ENCODE peak calls at places on chromosomes 3 and 15, in ten cellular contexts. A is A549, J is sigmoid colon, X is transverse colon, W is stomach, E is SK-N-SH, S is K562, I is ovary, F is H1, C is esophagus muscularis mucosa. K is an unnamed sample.

GRCh38 chr15:31392761-31393401 is 66.2 kb downstream of the KLF13 start:
- DNase-seq in A (no peak), W (peak; percentile 56), X (peak; percentile 62), I (no peak), S (no peak), C (no peak), F (peak; percentile 64), J (peak; percentile 73), E (no peak), K (no peak)

GRCh38 chr3:70249509-70250160 is 62.8 kb downstream of the MDFIC2 start:
- DNase-seq in X (no peak), S (no peak), C (no peak), I (no peak), J (no peak), E (no peak), A (peak; percentile 73), W (no peak), F (no peak), K (no peak)

GRCh38 chr3:101038393-101038792 is 45.2 kb upstream of the ABI3BP start:
- DNase-seq in S (no peak), F (no peak), W (no peak), E (no peak), I (no peak), J (no peak), X (no peak), C (no peak), A (no peak), K (no peak)

GRCh38 chr3:123072564-123072963 is 5.7 kb downstream of the PDIA5 start:
- DNase-seq in E (no peak), A (no peak), W (no peak), S (no peak), I (no peak), J (no peak), C (no peak), X (no peak), F (no peak), K (no peak)

GRCh38 chr15:98813956-98814355 is 165.6 kb downstream of the IGF1R start:
- DNase-seq in A (no peak), X (no peak), W (no peak), J (no peak), I (no peak), S (no peak), F (no peak), E (no peak), C (no peak), K (no peak)

GRCh38 chr15:38688761-38689160 is 124.1 kb upstream of the RASGRP1 start:
- DNase-seq in C (no peak), X (no peak), S (peak; percentile 17), W (no peak), F (no peak), E (no peak), I (no peak), A (no peak), J (no peak), K (no peak)

GRCh38 chr15:25930931-25931330 is 67.8 kb upstream of the ATP10A start:
- DNase-seq in I (no peak), J (no peak), W (no peak), C (no peak), E (no peak), F (no peak), X (no peak), S (no peak), A (no peak), K (no peak)

GRCh38 chr3:57952208-57952631 is 56.0 kb upstream of the FLNB start:
- DNase-seq in J (peak; percentile 95), X (no peak), I (peak; percentile 33), W (no peak), C (no peak), E (peak; percentile 34), A (peak; percentile 87), F (no peak), S (peak; percentile 48), K (no peak)

GRCh38 chr3:23873941-23874340 is 42.8 kb downstream of the NKIRAS1 start:
- DNase-seq in J (no peak), W (no peak), I (no peak), A (no peak), C (no peak), X (no peak), S (no peak), E (no peak), F (no peak), K (no peak)

GRCh38 chr3:37514055-37514665 is 339.8 kb upstream of the LRRFIP2 start:
- DNase-seq in W (no peak), F (no peak), E (no peak), I (no peak), J (no peak), A (no peak), C (no peak), S (no peak), X (no peak), K (no peak)

GRCh38 chr15:29089731-29090616 is 179.6 kb downstream of the NSMCE3 start:
- DNase-seq in J (peak; percentile 47), F (no peak), A (no peak), I (no peak), S (no peak), E (no peak), X (no peak), W (no peak), C (no peak), K (no peak)

GRCh38 chr3:129379582-129380358 is 48.7 kb downstream of the EFCAB12 start:
- DNase-seq in W (no peak), A (no peak), S (no peak), E (no peak), X (no peak), F (no peak), I (no peak), J (no peak), C (no peak), K (no peak)

DNA sequence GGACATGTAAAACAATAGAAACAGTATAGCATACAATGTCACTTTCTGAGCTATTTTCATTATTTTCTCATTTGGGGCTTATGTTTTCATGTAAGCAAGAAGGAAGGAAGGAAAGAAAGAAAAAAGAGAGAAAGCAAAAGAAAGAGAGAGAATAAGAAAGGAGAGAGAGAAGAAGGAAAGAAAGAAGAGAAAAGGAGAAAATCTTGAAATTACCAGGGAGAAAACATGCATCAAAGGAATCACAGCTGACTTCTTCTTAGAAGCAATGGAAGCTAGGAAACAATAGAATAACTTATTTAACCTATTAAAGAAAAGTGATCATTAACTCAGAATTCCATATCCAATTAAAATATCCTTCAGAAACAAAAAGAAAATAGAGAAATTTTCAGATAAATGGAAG is 471.5 kb downstream of the OCA2 start:
- DNase-seq in F (no peak), E (no peak), W (no peak), J (no peak), I (no peak), C (no peak), X (no peak), S (no peak), A (no peak), K (no peak)
- H3K9me3 ChIP-seq in F (peaks cover 5% of the 10 kb centered on the region), E (no peaks in the 10 kb centered on the region), W (no peaks in the 10 kb centered on the region), J (peaks cover 7% of the 10 kb centered on the region), I (no peaks in the 10 kb centered on the region), C (no peaks in the 10 kb centered on the region), X (peaks cover 8% of the 10 kb centered on the region), S (no peaks in the 10 kb centered on the region), A (peaks cover 28% of the 10 kb centered on the region), K (no peaks in the 10 kb centered on the region)

DNA sequence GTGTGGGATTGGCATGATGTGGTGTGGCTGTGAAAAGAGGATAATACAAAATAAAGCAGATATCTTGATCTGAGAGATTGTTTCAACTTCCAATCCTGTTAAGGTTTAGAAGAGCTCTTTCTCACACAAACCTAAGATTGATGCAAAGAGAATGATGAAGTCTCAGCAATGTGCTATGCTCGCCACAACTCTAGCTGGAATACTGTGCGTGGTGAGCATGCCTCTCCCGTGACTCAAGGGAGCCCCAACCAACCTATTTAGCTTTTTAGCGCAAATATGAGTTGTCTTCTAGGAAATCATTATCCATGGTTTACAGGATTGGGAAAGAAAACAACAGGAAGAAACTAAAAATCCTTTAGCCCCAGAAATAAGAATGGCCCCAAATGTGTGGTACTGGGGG is 28.5 kb downstream of the BTLA start:
- DNase-seq in I (no peak), E (no peak), F (no peak), X (no peak), S (no peak), J (no peak), W (no peak), A (no peak), C (no peak), K (no peak)
- TF ChIP-seq EP300 in I (no peak), E (no peak), F (no peak), X (no peak), S (no peak), J (no peak), W (no peak), A (no peak), C (no peak), K (no peak)

GRCh38 chr3:64916937-64917336 is 229.1 kb upstream of the ADAMTS9 start:
- DNase-seq in X (no peak), J (no peak), W (no peak), A (no peak), F (no peak), E (no peak), S (peak; percentile 27), I (no peak), C (no peak), K (no peak)

GRCh38 chr3:64919934-64920333 is 232.1 kb upstream of the ADAMTS9 start:
- DNase-seq in F (no peak), C (peak; percentile 17), J (no peak), I (no peak), S (no peak), X (no peak), W (no peak), E (no peak), A (no peak), K (no peak)

GRCh38 chr3:64921666-64922065 is 233.9 kb upstream of the ADAMTS9 start:
- DNase-seq in A (no peak), J (no peak), I (no peak), E (no peak), W (no peak), C (no peak), F (no peak), S (no peak), X (no peak), K (no peak)

GRCh38 chr3:64917914-64918313 is 230.1 kb upstream of the ADAMTS9 start:
- DNase-seq in S (peak; percentile 39), X (no peak), W (no peak), C (no peak), F (no peak), J (no peak), I (no peak), E (no peak), A (no peak), K (no peak)

GRCh38 chr3:64918989-64919388 is 231.2 kb upstream of the ADAMTS9 start:
- DNase-seq in S (peak; percentile 25), E (no peak), F (no peak), A (no peak), C (no peak), J (no peak), I (no peak), W (no peak), X (no peak), K (no peak)
- H3K4me1 ChIP-seq in S (peaks cover 33% of the 10 kb centered on the region), E (peaks cover 2% of the 10 kb centered on the region), F (peaks cover 3% of the 10 kb centered on the region), A (no peaks in the 10 kb centered on the region), C (peaks cover 17% of the 10 kb centered on the region), J (peaks cover 10% of the 10 kb centered on the region), I (peaks cover 13% of the 10 kb centered on the region), W (no peaks in the 10 kb centered on the region), X (no peaks in the 10 kb centered on the region), K (no peaks in the 10 kb centered on the region)

DNA sequence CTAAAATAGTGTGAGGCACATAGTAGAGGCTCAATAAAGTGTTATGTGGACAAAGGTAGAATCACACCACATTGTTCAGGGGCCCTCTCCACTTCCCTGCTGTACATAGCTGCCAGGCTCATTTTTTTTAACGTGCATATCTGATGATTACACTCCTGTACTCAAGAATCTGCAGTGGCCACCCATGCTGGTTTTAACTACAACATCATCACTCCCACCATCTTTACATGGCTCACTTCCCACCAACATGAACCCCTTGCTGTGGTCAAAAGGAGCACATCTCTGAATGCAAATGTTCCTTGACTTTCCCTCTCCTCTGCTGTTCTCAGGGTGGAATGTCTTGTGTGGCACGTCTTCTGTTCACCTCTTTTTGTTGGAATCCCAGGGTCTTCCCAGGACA is 76.7 kb downstream of the FEM1B start:
- DNase-seq in F (no peak), W (no peak), X (no peak), J (no peak), E (no peak), S (no peak), I (no peak), A (no peak), C (no peak), K (no peak)
- H3K9me3 ChIP-seq in F (peaks cover 9% of the 10 kb centered on the region), W (no peaks in the 10 kb centered on the region), X (no peaks in the 10 kb centered on the region), J (peaks cover 6% of the 10 kb centered on the region), E (no peaks in the 10 kb centered on the region), S (no peaks in the 10 kb centered on the region), I (no peaks in the 10 kb centered on the region), A (peaks cover 15% of the 10 kb centered on the region), C (peaks cover 10% of the 10 kb centered on the region), K (no peaks in the 10 kb centered on the region)

K was measured in tibial nerve.